ENCODE peak calls at places on chromosomes 11 and 22, in six cellular contexts. One of them, this sample, is unnamed.

GRCh38 chr11:20159680-20160381 is 444 bp downstream of the DBX1 start:
- DNase-seq in IMR-90: no peak
- DNase-seq in mesendoderm: no peak
- DNase-seq in mesenchymal stem cell: no peak
- DNase-seq in neuronal stem cell: no peak
- DNase-seq in H1: no peak
- DNase-seq in this sample: no peak

GRCh38 chr11:7524831-7525230 is 11.0 kb downstream of the PPFIBP2 start:
- DNase-seq in IMR-90: no peak
- DNase-seq in mesendoderm: no peak
- DNase-seq in mesenchymal stem cell: no peak
- DNase-seq in neuronal stem cell: no peak
- DNase-seq in H1: no peak
- DNase-seq in this sample: no peak

GRCh38 chr11:20032577-20033265 is 127.6 kb downstream of the DBX1 start:
- DNase-seq in IMR-90: no peak
- DNase-seq in mesendoderm: no peak
- DNase-seq in mesenchymal stem cell: no peak
- DNase-seq in neuronal stem cell: no peak
- DNase-seq in H1: no peak
- DNase-seq in this sample: peak

GRCh38 chr11:117191680-117192400 is 7.3 kb upstream of the TAGLN start:
- DNase-seq in IMR-90: no peak
- DNase-seq in mesendoderm: no peak
- DNase-seq in mesenchymal stem cell: no peak
- DNase-seq in neuronal stem cell: no peak
- DNase-seq in H1: no peak
- DNase-seq in this sample: no peak

GRCh38 chr22:36871669-36872081 is 10.9 kb downstream of the NCF4 start:
- DNase-seq in IMR-90: no peak
- DNase-seq in mesendoderm: peak
- DNase-seq in mesenchymal stem cell: no peak
- DNase-seq in neuronal stem cell: no peak
- DNase-seq in H1: no peak
- DNase-seq in this sample: peak

GRCh38 chr11:3644817-3645235 is at the start of gene ART1:
- DNase-seq in IMR-90: no peak
- DNase-seq in mesendoderm: no peak
- DNase-seq in mesenchymal stem cell: no peak
- DNase-seq in neuronal stem cell: no peak
- DNase-seq in H1: no peak
- DNase-seq in this sample: no peak

GRCh38 chr11:74255741-74256369 is 55.6 kb downstream of the P4HA3 start:
- DNase-seq in IMR-90: peak
- DNase-seq in mesendoderm: peak
- DNase-seq in mesenchymal stem cell: peak
- DNase-seq in neuronal stem cell: peak
- DNase-seq in H1: peak
- DNase-seq in this sample: peak

GRCh38 chr11:83249445-83249844 is 36.7 kb downstream of the CCDC90B start:
- DNase-seq in IMR-90: no peak
- DNase-seq in mesendoderm: no peak
- DNase-seq in mesenchymal stem cell: no peak
- DNase-seq in neuronal stem cell: no peak
- DNase-seq in H1: no peak
- DNase-seq in this sample: no peak

GRCh38 chr11:30859709-30860108 is 273.6 kb upstream of the MPPED2 start:
- DNase-seq in IMR-90: no peak
- DNase-seq in mesendoderm: no peak
- DNase-seq in mesenchymal stem cell: no peak
- DNase-seq in neuronal stem cell: no peak
- DNase-seq in H1: no peak
- DNase-seq in this sample: no peak

GRCh38 chr22:36252754-36253522 is at the start of gene APOL1:
- DNase-seq in IMR-90: peak
- DNase-seq in mesendoderm: no peak
- DNase-seq in mesenchymal stem cell: peak
- DNase-seq in neuronal stem cell: no peak
- DNase-seq in H1: no peak
- DNase-seq in this sample: peak

GRCh38 chr11:134560566-134561347 is 148.7 kb upstream of the B3GAT1 start:
- DNase-seq in IMR-90: no peak
- DNase-seq in mesendoderm: peak
- DNase-seq in mesenchymal stem cell: no peak
- DNase-seq in neuronal stem cell: no peak
- DNase-seq in H1: no peak
- DNase-seq in this sample: peak

GRCh38 chr22:24503137-24503850 is 8.2 kb downstream of the UPB1 start:
- DNase-seq in IMR-90: peak
- DNase-seq in mesendoderm: peak
- DNase-seq in mesenchymal stem cell: peak
- DNase-seq in neuronal stem cell: no peak
- DNase-seq in H1: no peak
- DNase-seq in this sample: peak

GRCh38 chr11:105701098-105701497 is 91.2 kb downstream of the GRIA4 start:
- DNase-seq in IMR-90: no peak
- DNase-seq in mesendoderm: no peak
- DNase-seq in mesenchymal stem cell: no peak
- DNase-seq in neuronal stem cell: no peak
- DNase-seq in H1: no peak
- DNase-seq in this sample: no peak

GRCh38 chr11:117107701-117108590 is 9.7 kb upstream of the SIK3 start:
- DNase-seq in IMR-90: peak
- DNase-seq in mesendoderm: no peak
- DNase-seq in mesenchymal stem cell: peak
- DNase-seq in neuronal stem cell: no peak
- DNase-seq in H1: no peak
- DNase-seq in this sample: no peak

GRCh38 chr11:1301220-1302000 is 8.0 kb downstream of the TOLLIP start:
- DNase-seq in IMR-90: no peak
- DNase-seq in mesendoderm: no peak
- DNase-seq in mesenchymal stem cell: no peak
- DNase-seq in neuronal stem cell: no peak
- DNase-seq in H1: no peak
- DNase-seq in this sample: no peak

GRCh38 chr11:10181811-10182210 is 112.2 kb downstream of the SBF2 start:
- DNase-seq in IMR-90: peak
- DNase-seq in mesendoderm: peak
- DNase-seq in mesenchymal stem cell: peak
- DNase-seq in neuronal stem cell: no peak
- DNase-seq in H1: no peak
- DNase-seq in this sample: peak

GRCh38 chr11:45684440-45684839 is 19.0 kb upstream of the CHST1 start:
- DNase-seq in IMR-90: no peak
- DNase-seq in mesendoderm: no peak
- DNase-seq in mesenchymal stem cell: no peak
- DNase-seq in neuronal stem cell: no peak
- DNase-seq in H1: no peak
- DNase-seq in this sample: no peak

GRCh38 chr11:84255483-84255882 is 969.3 kb upstream of the CCDC90B start:
- DNase-seq in IMR-90: no peak
- DNase-seq in mesendoderm: no peak
- DNase-seq in mesenchymal stem cell: no peak
- DNase-seq in neuronal stem cell: no peak
- DNase-seq in H1: no peak
- DNase-seq in this sample: no peak

GRCh38 chr11:121478895-121479281 is 26.1 kb upstream of the SORL1-AS1 start:
- DNase-seq in IMR-90: no peak
- DNase-seq in mesendoderm: no peak
- DNase-seq in mesenchymal stem cell: no peak
- DNase-seq in neuronal stem cell: no peak
- DNase-seq in H1: no peak
- DNase-seq in this sample: no peak
- H3K18ac ChIP-seq in IMR-90: no peak
- H3K18ac ChIP-seq in mesendoderm: no peak
- H3K18ac ChIP-seq in mesenchymal stem cell: no peak
- H3K18ac ChIP-seq in neuronal stem cell: peak
- H3K18ac ChIP-seq in H1: peak
- H3K18ac ChIP-seq in this sample: no peak

GRCh38 chr11:108221981-108222685 is at the start of gene NPAT:
- DNase-seq in IMR-90: no peak
- DNase-seq in mesendoderm: no peak
- DNase-seq in mesenchymal stem cell: no peak
- DNase-seq in neuronal stem cell: no peak
- DNase-seq in H1: no peak
- DNase-seq in this sample: no peak
- H3K23ac ChIP-seq in IMR-90: peak
- H3K23ac ChIP-seq in mesendoderm: peak
- H3K23ac ChIP-seq in mesenchymal stem cell: peak
- H3K23ac ChIP-seq in neuronal stem cell: peak
- H3K23ac ChIP-seq in H1: peak
- H3K23ac ChIP-seq in this sample: no peak

GRCh38 chr11:17004486-17005148 is 9.6 kb downstream of the PLEKHA7 start:
- DNase-seq in IMR-90: no peak
- DNase-seq in mesendoderm: no peak
- DNase-seq in mesenchymal stem cell: no peak
- DNase-seq in neuronal stem cell: no peak
- DNase-seq in H1: no peak
- DNase-seq in this sample: no peak
- H3K4me3 ChIP-seq in IMR-90: no peak
- H3K4me3 ChIP-seq in mesendoderm: no peak
- H3K4me3 ChIP-seq in mesenchymal stem cell: no peak
- H3K4me3 ChIP-seq in neuronal stem cell: no peak
- H3K4me3 ChIP-seq in H1: no peak
- H3K4me3 ChIP-seq in this sample: no peak

DNA sequence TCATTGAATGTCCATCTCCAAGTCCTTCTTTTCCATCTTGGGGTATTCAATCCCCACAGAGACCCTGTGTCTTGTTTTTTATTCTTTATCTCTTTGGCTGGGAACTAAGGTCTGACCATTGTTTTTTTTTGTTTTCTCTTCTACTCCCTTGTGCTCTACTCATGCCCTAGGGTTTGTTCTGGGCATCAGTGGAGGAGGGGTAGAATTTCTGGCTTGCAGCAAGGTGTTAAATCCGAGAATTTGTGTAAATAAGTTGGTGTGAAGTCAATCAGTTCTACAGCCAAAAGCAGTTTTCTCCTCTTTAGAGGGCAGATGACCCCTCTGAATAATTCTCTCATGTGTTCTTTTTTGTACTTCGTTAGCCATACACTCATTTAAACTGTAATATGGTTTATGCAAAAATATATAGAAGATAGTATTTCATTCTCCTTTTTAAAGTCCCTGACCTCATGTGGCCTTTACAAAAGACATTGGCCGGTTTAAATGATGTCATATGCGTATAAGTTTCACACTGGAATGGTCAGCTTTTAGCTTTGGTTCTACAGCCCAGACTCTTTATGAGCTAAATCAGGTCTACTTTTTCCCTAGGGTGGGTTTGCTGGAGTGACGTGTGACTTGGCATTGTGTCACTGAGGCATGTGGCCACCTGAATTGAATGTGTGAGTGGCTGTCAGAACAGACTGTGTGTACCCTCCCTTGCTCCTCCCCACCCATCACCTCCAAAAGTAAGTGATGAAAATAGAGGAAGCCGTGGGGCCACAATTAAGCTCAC is 10.9 kb downstream of the CECR2 start:
- DNase-seq in IMR-90: no peak
- DNase-seq in mesendoderm: peak
- DNase-seq in mesenchymal stem cell: no peak
- DNase-seq in neuronal stem cell: no peak
- DNase-seq in H1: no peak
- DNase-seq in this sample: no peak
- H3K18ac ChIP-seq in IMR-90: no peak
- H3K18ac ChIP-seq in mesendoderm: no peak
- H3K18ac ChIP-seq in mesenchymal stem cell: no peak
- H3K18ac ChIP-seq in neuronal stem cell: no peak
- H3K18ac ChIP-seq in H1: no peak
- H3K18ac ChIP-seq in this sample: no peak

GRCh38 chr11:71402878-71403277 is 45.3 kb downstream of the DHCR7 start:
- DNase-seq in IMR-90: no peak
- DNase-seq in mesendoderm: no peak
- DNase-seq in mesenchymal stem cell: no peak
- DNase-seq in neuronal stem cell: no peak
- DNase-seq in H1: no peak
- DNase-seq in this sample: no peak
- H3K23ac ChIP-seq in IMR-90: no peak
- H3K23ac ChIP-seq in mesendoderm: no peak
- H3K23ac ChIP-seq in mesenchymal stem cell: no peak
- H3K23ac ChIP-seq in neuronal stem cell: peak
- H3K23ac ChIP-seq in H1: no peak
- H3K23ac ChIP-seq in this sample: no peak

DNA sequence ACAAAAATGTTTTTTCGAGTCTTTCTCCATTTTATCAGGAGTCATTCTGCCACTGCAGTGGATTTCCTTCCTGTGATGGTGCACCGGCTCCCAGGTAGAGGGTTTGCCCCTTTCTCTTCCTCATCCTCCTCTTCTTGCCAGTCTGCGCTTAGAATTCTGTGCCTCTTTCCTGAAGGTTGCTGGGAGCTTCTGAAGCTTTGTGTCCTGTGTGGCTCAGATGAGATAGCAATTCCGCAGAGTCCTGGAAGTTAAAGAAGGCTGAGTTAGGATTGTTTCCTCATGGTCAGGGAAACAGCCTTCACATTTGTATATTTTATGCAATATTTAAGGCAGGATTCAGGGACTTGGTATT is 260 bp downstream of the BCO2 start:
- DNase-seq in IMR-90: no peak
- DNase-seq in mesendoderm: no peak
- DNase-seq in mesenchymal stem cell: no peak
- DNase-seq in neuronal stem cell: no peak
- DNase-seq in H1: no peak
- DNase-seq in this sample: no peak
- H3K4me3 ChIP-seq in IMR-90: peak
- H3K4me3 ChIP-seq in mesendoderm: no peak
- H3K4me3 ChIP-seq in mesenchymal stem cell: peak
- H3K4me3 ChIP-seq in neuronal stem cell: no peak
- H3K4me3 ChIP-seq in H1: no peak
- H3K4me3 ChIP-seq in this sample: no peak

GRCh38 chr11:77170107-77170506 is 42.1 kb downstream of the MYO7A start:
- DNase-seq in IMR-90: no peak
- DNase-seq in mesendoderm: peak
- DNase-seq in mesenchymal stem cell: no peak
- DNase-seq in neuronal stem cell: no peak
- DNase-seq in H1: peak
- DNase-seq in this sample: peak

GRCh38 chr11:77173494-77173893 is 45.4 kb downstream of the MYO7A start:
- DNase-seq in IMR-90: no peak
- DNase-seq in mesendoderm: no peak
- DNase-seq in mesenchymal stem cell: no peak
- DNase-seq in neuronal stem cell: no peak
- DNase-seq in H1: no peak
- DNase-seq in this sample: no peak

GRCh38 chr11:77172666-77172982 is 44.6 kb downstream of the MYO7A start:
- DNase-seq in IMR-90: peak
- DNase-seq in mesendoderm: no peak
- DNase-seq in mesenchymal stem cell: no peak
- DNase-seq in neuronal stem cell: no peak
- DNase-seq in H1: no peak
- DNase-seq in this sample: no peak

GRCh38 chr11:77171885-77172665 is 44.0 kb downstream of the MYO7A start:
- DNase-seq in IMR-90: no peak
- DNase-seq in mesendoderm: peak
- DNase-seq in mesenchymal stem cell: no peak
- DNase-seq in neuronal stem cell: peak
- DNase-seq in H1: peak
- DNase-seq in this sample: peak

GRCh38 chr11:77171254-77171653 is 43.2 kb downstream of the MYO7A start:
- DNase-seq in IMR-90: no peak
- DNase-seq in mesendoderm: no peak
- DNase-seq in mesenchymal stem cell: no peak
- DNase-seq in neuronal stem cell: no peak
- DNase-seq in H1: no peak
- DNase-seq in this sample: no peak
- H3K18ac ChIP-seq in IMR-90: no peak
- H3K18ac ChIP-seq in mesendoderm: no peak
- H3K18ac ChIP-seq in mesenchymal stem cell: no peak
- H3K18ac ChIP-seq in neuronal stem cell: peak
- H3K18ac ChIP-seq in H1: peak
- H3K18ac ChIP-seq in this sample: no peak

GRCh38 chr22:40202225-40202944 is 24.7 kb downstream of the TNRC6B start:
- DNase-seq in IMR-90: peak
- DNase-seq in mesendoderm: no peak
- DNase-seq in mesenchymal stem cell: peak
- DNase-seq in neuronal stem cell: no peak
- DNase-seq in H1: no peak
- DNase-seq in this sample: no peak
- H3K23ac ChIP-seq in IMR-90: peak
- H3K23ac ChIP-seq in mesendoderm: no peak
- H3K23ac ChIP-seq in mesenchymal stem cell: peak
- H3K23ac ChIP-seq in neuronal stem cell: no peak
- H3K23ac ChIP-seq in H1: no peak
- H3K23ac ChIP-seq in this sample: no peak